ENCODE peak calls at places on chromosomes 5 and 9, in four cellular contexts. J is astrocyte of the spinal cord, P is AG04450, D is mesothelial cell of epicardium. Q is an unnamed sample.
A peak's percentile ranks its signal among the peaks of the same experiment; 100 is the strongest.

GRCh38 chr5:147560982-147561381 is 51.1 kb upstream of the DPYSL3 start:
- DNase-seq in P (no peak), D (no peak), J (peak; percentile 20), Q (no peak)

GRCh38 chr5:87211676-87212075 is 56.0 kb upstream of the RASA1 start:
- DNase-seq in P (no peak), J (no peak), D (no peak), Q (no peak)

GRCh38 chr9:123865226-123865625 is 64.7 kb downstream of the DENND1A start:
- DNase-seq in J (no peak), D (no peak), P (no peak), Q (no peak)

GRCh38 chr5:59724482-59725392 is 168.8 kb downstream of the PDE4D start:
- DNase-seq in D (no peak), J (peak; percentile 39), P (peak; percentile 11), Q (no peak)

GRCh38 chr5:56126487-56127179 is 106.5 kb downstream of the ANKRD55 start:
- DNase-seq in J (peak; percentile 58), D (no peak), P (no peak), Q (no peak)

GRCh38 chr9:71655141-71655540 is 113.2 kb downstream of the CEMIP2 start:
- DNase-seq in P (no peak), D (no peak), J (no peak), Q (no peak)

GRCh38 chr5:118863345-118863744 is 125.0 kb downstream of the DTWD2 start:
- DNase-seq in J (peak; percentile 6), P (no peak), D (no peak), Q (no peak)

GRCh38 chr5:20556364-20556763 is 568.4 kb upstream of the CDH18 start:
- DNase-seq in J (peak; percentile 54), D (no peak), P (no peak), Q (no peak)

GRCh38 chr5:160727296-160727997 is 124.6 kb downstream of the ATP10B start:
- DNase-seq in J (no peak), P (no peak), D (no peak), Q (no peak)

GRCh38 chr5:180291234-180291940 is 496 bp downstream of the MAPK9 start:
- DNase-seq in P (no peak), J (no peak), D (no peak), Q (no peak)

GRCh38 chr9:37242089-37242488 is 121.7 kb downstream of the ZCCHC7 start:
- DNase-seq in D (no peak), P (no peak), J (no peak), Q (no peak)

GRCh38 chr9:18071651-18072060 is 402.3 kb upstream of the ADAMTSL1 start:
- DNase-seq in J (no peak), D (no peak), P (no peak), Q (no peak)

GRCh38 chr9:87498816-87499454 is 1.3 kb downstream of the DAPK1 start:
- DNase-seq in J (no peak), D (no peak), P (no peak), Q (no peak)

GRCh38 chr5:124824637-124825158 is 78.3 kb upstream of the ZNF608 start:
- DNase-seq in P (peak; percentile 51), J (peak; percentile 77), D (no peak), Q (no peak)

GRCh38 chr9:95091971-95092320 is 225.6 kb downstream of the FANCC start:
- DNase-seq in P (no peak), D (no peak), J (no peak), Q (no peak)

GRCh38 chr5:174794941-174795672 is 70.7 kb downstream of the MSX2 start:
- DNase-seq in J (peak; percentile 79), P (no peak), D (no peak), Q (no peak)

GRCh38 chr5:174789596-174789995 is 65.2 kb downstream of the MSX2 start:
- DNase-seq in D (no peak), J (no peak), P (no peak), Q (no peak)

GRCh38 chr5:174793684-174794328 is 69.4 kb downstream of the MSX2 start:
- DNase-seq in P (no peak), J (peak; percentile 67), D (peak; percentile 74), Q (no peak)

GRCh38 chr5:174790906-174791305 is 66.5 kb downstream of the MSX2 start:
- DNase-seq in J (no peak), D (no peak), P (no peak), Q (no peak)

DNA sequence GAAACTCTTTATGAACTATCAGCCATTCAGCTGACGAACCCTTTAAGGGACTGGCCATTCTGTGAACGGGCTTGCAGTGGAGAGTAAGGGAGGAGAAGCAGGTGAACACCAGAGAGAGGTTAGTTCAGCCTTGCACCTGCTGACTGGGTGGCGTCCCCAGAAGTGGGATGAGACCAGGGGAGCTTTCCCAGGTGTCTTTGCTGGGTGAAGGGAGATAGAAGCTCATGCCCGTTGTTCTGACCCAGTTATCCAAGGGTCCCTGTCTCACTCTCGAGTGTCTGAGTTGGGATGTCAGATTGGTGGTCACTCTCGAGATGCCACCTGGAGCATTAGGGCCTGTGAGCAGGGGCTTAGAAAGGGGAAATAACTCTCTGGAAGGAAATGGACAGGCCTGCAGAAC is 68.7 kb downstream of the MSX2 start:
- DNase-seq in P (no peak), D (no peak), J (no peak), Q (no peak)
- TF ChIP-seq CTCF in P (no peak), D (no peak), J (no peak), Q (no peak)

GRCh38 chr5:151622367-151623097 is 31.4 kb upstream of the FAT2 start:
- DNase-seq in D (no peak), P (no peak), J (no peak), Q (no peak)
- TF ChIP-seq CTCF in D (no peak), P (no peak), J (no peak), Q (no peak)

DNA sequence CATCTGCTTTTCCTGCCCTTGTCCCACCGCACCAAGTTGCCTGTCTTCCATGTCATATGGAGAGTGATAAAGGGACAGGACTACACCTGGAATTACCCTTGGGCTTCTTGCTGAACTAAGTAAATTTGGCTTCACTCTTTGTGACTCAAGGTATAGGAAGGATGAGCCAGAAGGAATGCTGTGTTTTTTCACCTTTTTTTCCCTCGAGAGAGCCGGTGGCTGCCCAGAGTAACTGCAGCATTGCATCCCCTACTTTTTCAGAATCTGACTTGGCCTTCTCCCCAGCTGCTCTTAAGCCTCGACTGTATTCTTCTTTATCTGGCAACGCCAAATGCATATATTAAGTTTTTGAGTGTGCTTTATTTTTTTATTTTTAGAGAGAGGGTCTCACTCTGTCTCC is 38.4 kb downstream of the RCL1 start:
- DNase-seq in J (no peak), D (no peak), P (no peak), Q (no peak)
- TF ChIP-seq CTCF in J (no peak), D (no peak), P (no peak), Q (no peak)

DNA sequence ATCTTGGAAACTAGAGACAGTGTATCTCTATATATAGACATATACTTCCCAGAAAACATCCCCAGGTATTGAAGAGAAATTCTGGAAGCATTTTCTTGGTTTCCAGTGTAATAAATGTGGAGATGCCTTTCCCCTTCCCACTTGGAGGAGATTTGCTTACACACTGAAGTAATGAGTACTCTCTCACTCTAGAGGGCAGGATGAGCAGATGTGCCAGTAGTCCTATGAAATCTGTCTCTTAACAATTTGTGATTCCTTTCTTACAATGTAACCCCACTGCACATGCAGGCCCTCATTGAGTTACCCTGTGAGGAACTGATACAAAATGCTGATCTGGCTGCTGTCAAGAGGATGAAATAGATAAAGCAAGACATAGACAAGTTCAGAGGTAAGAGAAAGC is 567.2 kb downstream of the SLCO4C1 start:
- DNase-seq in J (no peak), D (no peak), P (no peak), Q (no peak)
- TF ChIP-seq CTCF in J (peak; percentile 27), D (no peak), P (no peak), Q (peak; percentile 31)

DNA sequence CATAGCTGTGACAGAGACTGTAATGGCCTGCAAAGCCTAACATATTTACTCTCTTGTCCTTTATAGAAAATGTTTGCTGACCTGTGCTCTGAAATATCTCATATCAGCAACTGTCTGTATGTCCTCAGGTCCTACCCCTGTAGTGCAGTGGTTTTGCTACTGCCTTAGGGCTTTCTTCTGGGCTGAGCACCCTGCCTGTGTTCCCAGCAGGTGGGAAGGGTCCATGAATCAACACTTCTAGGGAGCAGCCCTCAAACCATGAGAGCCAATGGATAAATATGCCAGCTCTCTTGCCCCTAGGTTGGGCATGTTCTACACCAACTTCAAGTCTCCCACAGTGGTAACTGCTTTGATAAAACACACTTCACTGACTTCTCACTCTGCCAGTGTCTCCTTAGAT is 41.9 kb upstream of the ARRDC3 start:
- DNase-seq in D (no peak), J (no peak), P (no peak), Q (no peak)
- TF ChIP-seq CTCF in D (no peak), J (no peak), P (no peak), Q (no peak)

GRCh38 chr9:76403352-76403751 is 9.1 kb upstream of the RFK start:
- DNase-seq in J (peak; percentile 83), D (no peak), P (peak; percentile 56), Q (no peak)
- TF ChIP-seq CTCF in J (peak; percentile 52), D (peak; percentile 60), P (peak; percentile 70), Q (peak; percentile 35)

GRCh38 chr9:109880276-109881169 is 100.5 kb downstream of the PALM2AKAP2 start:
- DNase-seq in J (peak; percentile 33), D (no peak), P (no peak), Q (peak; percentile 22)
- TF ChIP-seq CTCF in J (peak; percentile 81), D (peak; percentile 75), P (peak; percentile 74), Q (peak; percentile 12)

DNA sequence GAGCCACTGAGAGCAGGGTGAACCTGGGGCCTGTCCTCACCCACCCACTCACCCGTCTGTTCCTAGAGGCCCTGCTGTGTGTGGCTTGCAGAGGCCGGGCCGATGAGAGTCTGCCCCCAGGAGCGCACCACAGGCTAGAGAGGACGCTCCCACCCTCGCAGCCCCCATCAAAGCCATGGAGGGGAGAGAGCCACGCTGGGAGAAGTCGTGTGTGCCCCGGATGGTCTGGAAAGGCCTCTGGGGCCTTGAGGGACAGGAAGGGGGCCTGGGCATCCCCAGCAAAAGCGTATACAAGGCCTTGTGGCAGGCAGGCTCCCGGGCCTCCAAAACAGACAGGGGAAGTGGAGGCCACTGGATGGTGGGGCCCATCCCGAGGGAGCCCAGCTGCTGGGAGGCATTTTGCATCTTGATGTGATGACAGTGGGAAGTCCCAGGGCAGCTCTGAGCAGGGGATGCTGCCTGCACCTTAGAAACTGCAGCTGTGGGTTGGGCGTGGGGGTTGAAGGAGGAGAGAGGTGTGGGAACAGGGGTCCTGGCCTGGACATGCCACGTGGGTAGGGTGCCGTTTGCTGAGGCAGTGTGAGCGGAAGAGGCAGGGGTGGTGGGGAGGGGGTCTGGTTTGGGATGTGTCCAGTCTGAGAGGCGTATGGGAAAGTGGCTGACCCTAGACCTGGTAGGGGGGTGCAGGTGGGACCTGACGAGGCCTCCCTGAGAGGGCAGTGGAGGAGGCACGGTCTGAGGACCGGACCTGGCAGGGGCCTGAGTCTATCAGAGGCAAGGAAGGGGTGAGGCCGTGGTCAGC is 43.0 kb upstream of the NOTCH1 start:
- DNase-seq in J (no peak), D (no peak), P (no peak), Q (no peak)
- TF ChIP-seq CTCF in J (no peak), D (no peak), P (no peak), Q (no peak)